ENCODE peak calls at places on chromosome 1, in ten cellular contexts. One of them, this sample, is unnamed.

GRCh38 chr1:84146375-84147032 is 2.4 kb downstream of the PRKACB start:
- DNase-seq in astrocyte: peak
- DNase-seq in tibial nerve: no peak
- DNase-seq in CD14-positive monocyte: no peak
- DNase-seq in lung: no peak
- DNase-seq in ovary: no peak
- DNase-seq in PC-9: no peak
- DNase-seq in CD8-positive, alpha-beta T cell: no peak
- DNase-seq in RWPE2: no peak
- DNase-seq in heart left ventricle: no peak
- DNase-seq in this sample: no peak

GRCh38 chr1:77228836-77229235 is 9.6 kb upstream of the PIGK start:
- DNase-seq in RWPE2: no peak
- DNase-seq in tibial nerve: no peak
- DNase-seq in ovary: no peak
- DNase-seq in CD14-positive monocyte: no peak
- DNase-seq in heart left ventricle: no peak
- DNase-seq in CD8-positive, alpha-beta T cell: no peak
- DNase-seq in astrocyte: no peak
- DNase-seq in PC-9: no peak
- DNase-seq in lung: no peak
- DNase-seq in this sample: no peak

GRCh38 chr1:12433323-12434053 is 184.5 kb downstream of the DHRS3 start:
- DNase-seq in PC-9: no peak
- DNase-seq in RWPE2: no peak
- DNase-seq in CD8-positive, alpha-beta T cell: no peak
- DNase-seq in astrocyte: peak
- DNase-seq in CD14-positive monocyte: no peak
- DNase-seq in ovary: peak
- DNase-seq in heart left ventricle: peak
- DNase-seq in lung: no peak
- DNase-seq in tibial nerve: peak
- DNase-seq in this sample: no peak

GRCh38 chr1:196976278-196976677 is 1.1 kb upstream of the CFHR5 start:
- DNase-seq in RWPE2: no peak
- DNase-seq in PC-9: no peak
- DNase-seq in ovary: no peak
- DNase-seq in lung: no peak
- DNase-seq in tibial nerve: no peak
- DNase-seq in CD14-positive monocyte: no peak
- DNase-seq in astrocyte: no peak
- DNase-seq in CD8-positive, alpha-beta T cell: no peak
- DNase-seq in heart left ventricle: no peak
- DNase-seq in this sample: no peak

GRCh38 chr1:56450004-56450666 is 129.2 kb downstream of the PLPP3 start:
- DNase-seq in ovary: no peak
- DNase-seq in lung: no peak
- DNase-seq in CD14-positive monocyte: no peak
- DNase-seq in RWPE2: no peak
- DNase-seq in heart left ventricle: no peak
- DNase-seq in tibial nerve: no peak
- DNase-seq in astrocyte: no peak
- DNase-seq in CD8-positive, alpha-beta T cell: no peak
- DNase-seq in PC-9: no peak
- DNase-seq in this sample: no peak

GRCh38 chr1:186374313-186375151 is 521 bp downstream of the TPR start:
- DNase-seq in tibial nerve: peak
- DNase-seq in lung: peak
- DNase-seq in RWPE2: no peak
- DNase-seq in CD8-positive, alpha-beta T cell: no peak
- DNase-seq in heart left ventricle: no peak
- DNase-seq in astrocyte: peak
- DNase-seq in PC-9: peak
- DNase-seq in CD14-positive monocyte: no peak
- DNase-seq in ovary: no peak
- DNase-seq in this sample: peak

GRCh38 chr1:185585770-185586169 is 148.4 kb upstream of the HMCN1 start:
- DNase-seq in ovary: no peak
- DNase-seq in CD8-positive, alpha-beta T cell: no peak
- DNase-seq in PC-9: peak
- DNase-seq in RWPE2: no peak
- DNase-seq in astrocyte: no peak
- DNase-seq in tibial nerve: no peak
- DNase-seq in heart left ventricle: no peak
- DNase-seq in CD14-positive monocyte: no peak
- DNase-seq in lung: no peak
- DNase-seq in this sample: no peak

GRCh38 chr1:93579891-93580290 is 101.7 kb downstream of the BCAR3 start:
- DNase-seq in astrocyte: peak
- DNase-seq in CD14-positive monocyte: no peak
- DNase-seq in CD8-positive, alpha-beta T cell: no peak
- DNase-seq in PC-9: peak
- DNase-seq in ovary: peak
- DNase-seq in RWPE2: no peak
- DNase-seq in lung: no peak
- DNase-seq in heart left ventricle: no peak
- DNase-seq in tibial nerve: no peak
- DNase-seq in this sample: no peak

GRCh38 chr1:74689800-74690696 is 16.5 kb upstream of the ERICH3 start:
- DNase-seq in CD14-positive monocyte: no peak
- DNase-seq in tibial nerve: peak
- DNase-seq in ovary: peak
- DNase-seq in lung: no peak
- DNase-seq in astrocyte: no peak
- DNase-seq in RWPE2: no peak
- DNase-seq in CD8-positive, alpha-beta T cell: no peak
- DNase-seq in PC-9: peak
- DNase-seq in heart left ventricle: peak
- DNase-seq in this sample: no peak

GRCh38 chr1:20621012-20621411 is 12.2 kb upstream of the PINK1 start:
- DNase-seq in CD8-positive, alpha-beta T cell: no peak
- DNase-seq in astrocyte: no peak
- DNase-seq in ovary: no peak
- DNase-seq in lung: no peak
- DNase-seq in tibial nerve: no peak
- DNase-seq in heart left ventricle: no peak
- DNase-seq in CD14-positive monocyte: no peak
- DNase-seq in RWPE2: no peak
- DNase-seq in PC-9: no peak
- DNase-seq in this sample: no peak

GRCh38 chr1:18556364-18556763 is 74.3 kb upstream of the PAX7 start:
- DNase-seq in astrocyte: no peak
- DNase-seq in PC-9: no peak
- DNase-seq in RWPE2: no peak
- DNase-seq in CD14-positive monocyte: no peak
- DNase-seq in lung: no peak
- DNase-seq in heart left ventricle: no peak
- DNase-seq in CD8-positive, alpha-beta T cell: no peak
- DNase-seq in ovary: no peak
- DNase-seq in tibial nerve: peak
- DNase-seq in this sample: no peak

GRCh38 chr1:154326546-154327465 is 1.5 kb downstream of the ATP8B2 start:
- DNase-seq in RWPE2: no peak
- DNase-seq in PC-9: no peak
- DNase-seq in CD8-positive, alpha-beta T cell: no peak
- DNase-seq in CD14-positive monocyte: no peak
- DNase-seq in lung: peak
- DNase-seq in ovary: peak
- DNase-seq in astrocyte: peak
- DNase-seq in heart left ventricle: peak
- DNase-seq in tibial nerve: peak
- DNase-seq in this sample: no peak
- TF ChIP-seq CTCF in RWPE2: peak
- TF ChIP-seq CTCF in PC-9: peak
- TF ChIP-seq CTCF in CD8-positive, alpha-beta T cell: no peak
- TF ChIP-seq CTCF in CD14-positive monocyte: no peak
- TF ChIP-seq CTCF in lung: no peak
- TF ChIP-seq CTCF in ovary: no peak
- TF ChIP-seq CTCF in astrocyte: no peak
- TF ChIP-seq CTCF in heart left ventricle: no peak
- TF ChIP-seq CTCF in tibial nerve: peak
- TF ChIP-seq CTCF in this sample: no peak

GRCh38 chr1:180632326-180633088 is 685 bp downstream of the XPR1 start:
- DNase-seq in CD14-positive monocyte: no peak
- DNase-seq in astrocyte: no peak
- DNase-seq in heart left ventricle: peak
- DNase-seq in ovary: peak
- DNase-seq in CD8-positive, alpha-beta T cell: peak
- DNase-seq in lung: peak
- DNase-seq in tibial nerve: peak
- DNase-seq in RWPE2: no peak
- DNase-seq in PC-9: no peak
- DNase-seq in this sample: peak
- TF ChIP-seq CTCF in CD14-positive monocyte: no peak
- TF ChIP-seq CTCF in astrocyte: peak
- TF ChIP-seq CTCF in heart left ventricle: peak
- TF ChIP-seq CTCF in ovary: no peak
- TF ChIP-seq CTCF in CD8-positive, alpha-beta T cell: no peak
- TF ChIP-seq CTCF in lung: no peak
- TF ChIP-seq CTCF in tibial nerve: no peak
- TF ChIP-seq CTCF in RWPE2: peak
- TF ChIP-seq CTCF in PC-9: no peak
- TF ChIP-seq CTCF in this sample: peak

GRCh38 chr1:115338457-115338820 is 390 bp upstream of the NGF start:
- DNase-seq in ovary: no peak
- DNase-seq in lung: no peak
- DNase-seq in tibial nerve: no peak
- DNase-seq in heart left ventricle: peak
- DNase-seq in astrocyte: no peak
- DNase-seq in CD14-positive monocyte: no peak
- DNase-seq in RWPE2: no peak
- DNase-seq in PC-9: no peak
- DNase-seq in CD8-positive, alpha-beta T cell: no peak
- DNase-seq in this sample: no peak

GRCh38 chr1:115337276-115337632 is 795 bp downstream of the NGF start:
- DNase-seq in astrocyte: no peak
- DNase-seq in heart left ventricle: no peak
- DNase-seq in CD8-positive, alpha-beta T cell: no peak
- DNase-seq in CD14-positive monocyte: no peak
- DNase-seq in PC-9: peak
- DNase-seq in ovary: peak
- DNase-seq in lung: no peak
- DNase-seq in RWPE2: no peak
- DNase-seq in tibial nerve: no peak
- DNase-seq in this sample: no peak

GRCh38 chr1:115340879-115341278 is 2.8 kb upstream of the NGF start:
- DNase-seq in CD14-positive monocyte: no peak
- DNase-seq in RWPE2: no peak
- DNase-seq in heart left ventricle: peak
- DNase-seq in ovary: no peak
- DNase-seq in lung: no peak
- DNase-seq in tibial nerve: no peak
- DNase-seq in PC-9: no peak
- DNase-seq in astrocyte: no peak
- DNase-seq in CD8-positive, alpha-beta T cell: no peak
- DNase-seq in this sample: no peak

GRCh38 chr1:115336741-115337140 is 1.3 kb downstream of the NGF start:
- DNase-seq in ovary: no peak
- DNase-seq in PC-9: no peak
- DNase-seq in CD14-positive monocyte: no peak
- DNase-seq in tibial nerve: no peak
- DNase-seq in CD8-positive, alpha-beta T cell: no peak
- DNase-seq in lung: no peak
- DNase-seq in heart left ventricle: no peak
- DNase-seq in RWPE2: no peak
- DNase-seq in astrocyte: no peak
- DNase-seq in this sample: no peak

GRCh38 chr1:115337633-115338456 is at the start of gene NGF:
- DNase-seq in CD14-positive monocyte: no peak
- DNase-seq in astrocyte: peak
- DNase-seq in lung: no peak
- DNase-seq in tibial nerve: no peak
- DNase-seq in CD8-positive, alpha-beta T cell: no peak
- DNase-seq in RWPE2: no peak
- DNase-seq in heart left ventricle: peak
- DNase-seq in ovary: peak
- DNase-seq in PC-9: peak
- DNase-seq in this sample: no peak
- TF ChIP-seq CTCF in CD14-positive monocyte: no peak
- TF ChIP-seq CTCF in astrocyte: no peak
- TF ChIP-seq CTCF in lung: no peak
- TF ChIP-seq CTCF in tibial nerve: peak
- TF ChIP-seq CTCF in CD8-positive, alpha-beta T cell: no peak
- TF ChIP-seq CTCF in RWPE2: no peak
- TF ChIP-seq CTCF in heart left ventricle: no peak
- TF ChIP-seq CTCF in ovary: no peak
- TF ChIP-seq CTCF in PC-9: no peak
- TF ChIP-seq CTCF in this sample: no peak

DNA sequence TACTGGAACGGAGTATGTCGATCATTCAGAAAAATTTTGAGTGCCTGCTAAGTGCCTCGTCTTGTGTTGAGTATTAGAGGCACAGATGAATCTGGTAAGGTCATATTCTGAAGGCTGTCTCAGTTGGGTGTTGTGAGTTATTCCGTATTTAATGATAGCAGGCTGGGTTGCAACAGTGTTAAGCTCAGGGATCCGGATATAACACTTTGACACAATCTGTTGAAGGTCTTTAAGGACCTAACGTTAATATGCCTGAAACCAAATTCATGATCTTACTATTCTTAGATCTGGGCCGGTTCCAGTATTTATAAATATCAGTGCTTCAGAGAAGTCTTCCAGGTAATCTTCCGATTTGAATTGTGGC is 555 bp downstream of the PRPF38A start:
- DNase-seq in CD8-positive, alpha-beta T cell: no peak
- DNase-seq in RWPE2: no peak
- DNase-seq in astrocyte: no peak
- DNase-seq in CD14-positive monocyte: no peak
- DNase-seq in lung: no peak
- DNase-seq in ovary: no peak
- DNase-seq in tibial nerve: no peak
- DNase-seq in heart left ventricle: no peak
- DNase-seq in PC-9: no peak
- DNase-seq in this sample: no peak
- TF ChIP-seq CTCF in CD8-positive, alpha-beta T cell: no peak
- TF ChIP-seq CTCF in RWPE2: peak
- TF ChIP-seq CTCF in astrocyte: no peak
- TF ChIP-seq CTCF in CD14-positive monocyte: peak
- TF ChIP-seq CTCF in lung: no peak
- TF ChIP-seq CTCF in ovary: no peak
- TF ChIP-seq CTCF in tibial nerve: no peak
- TF ChIP-seq CTCF in heart left ventricle: no peak
- TF ChIP-seq CTCF in PC-9: peak
- TF ChIP-seq CTCF in this sample: no peak

DNA sequence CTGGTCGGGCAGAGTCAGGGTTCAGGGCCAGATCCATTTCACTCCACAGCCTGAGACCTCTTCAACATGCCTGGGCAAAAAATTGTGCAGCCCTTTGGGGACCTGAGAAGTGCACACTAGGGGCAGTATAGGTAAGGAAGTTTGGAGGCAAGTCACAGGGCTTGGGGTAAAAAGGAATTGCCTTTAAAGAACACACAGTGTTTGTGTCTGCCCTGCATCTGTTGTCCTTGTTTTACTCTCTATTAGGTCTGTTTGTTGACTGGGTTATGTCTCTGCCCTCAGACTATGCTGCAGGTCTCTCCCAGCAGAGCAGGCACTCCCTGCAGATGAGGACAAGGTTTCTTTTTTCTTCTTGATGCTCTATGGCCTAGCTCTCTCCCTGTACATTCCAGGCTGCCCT is 22.0 kb downstream of the LDLRAD2 start:
- DNase-seq in lung: no peak
- DNase-seq in CD8-positive, alpha-beta T cell: no peak
- DNase-seq in ovary: no peak
- DNase-seq in PC-9: no peak
- DNase-seq in CD14-positive monocyte: no peak
- DNase-seq in heart left ventricle: no peak
- DNase-seq in tibial nerve: no peak
- DNase-seq in RWPE2: no peak
- DNase-seq in astrocyte: no peak
- DNase-seq in this sample: no peak
- TF ChIP-seq CTCF in lung: no peak
- TF ChIP-seq CTCF in CD8-positive, alpha-beta T cell: no peak
- TF ChIP-seq CTCF in ovary: no peak
- TF ChIP-seq CTCF in PC-9: no peak
- TF ChIP-seq CTCF in CD14-positive monocyte: no peak
- TF ChIP-seq CTCF in heart left ventricle: no peak
- TF ChIP-seq CTCF in tibial nerve: no peak
- TF ChIP-seq CTCF in RWPE2: no peak
- TF ChIP-seq CTCF in astrocyte: no peak
- TF ChIP-seq CTCF in this sample: no peak